ENCODE peak calls at places on chromosome 19, in six cellular contexts. One of them, this sample, is unnamed.

GRCh38 chr19:12789098-12789903 is 2.0 kb upstream of the JUNB start:
- DNase-seq in psoas muscle: no peak
- DNase-seq in left lung: no peak
- DNase-seq in breast epithelium: no peak
- DNase-seq in glutamatergic neuron: peak; percentile 18
- DNase-seq in tibial nerve: no peak
- DNase-seq in this sample: no peak

GRCh38 chr19:9140159-9140874 is at the start of gene ZNF317:
- DNase-seq in left lung: peak; percentile 94
- DNase-seq in tibial nerve: peak; percentile 89
- DNase-seq in breast epithelium: peak; percentile 87
- DNase-seq in glutamatergic neuron: peak; percentile 90
- DNase-seq in psoas muscle: peak; percentile 95
- DNase-seq in this sample: peak; percentile 95

GRCh38 chr19:892243-892996 is 567 bp downstream of the MED16 start:
- DNase-seq in psoas muscle: no peak
- DNase-seq in breast epithelium: no peak
- DNase-seq in glutamatergic neuron: peak; percentile 55
- DNase-seq in left lung: no peak
- DNase-seq in tibial nerve: no peak
- DNase-seq in this sample: no peak

GRCh38 chr19:17468302-17469091 is 1.8 kb upstream of the SLC27A1 start:
- DNase-seq in tibial nerve: peak; percentile 53
- DNase-seq in breast epithelium: peak; percentile 74
- DNase-seq in glutamatergic neuron: no peak
- DNase-seq in psoas muscle: peak; percentile 89
- DNase-seq in left lung: peak; percentile 77
- DNase-seq in this sample: no peak

GRCh38 chr19:611506-611869 is 21.8 kb downstream of the HCN2 start:
- DNase-seq in breast epithelium: no peak
- DNase-seq in glutamatergic neuron: no peak
- DNase-seq in tibial nerve: no peak
- DNase-seq in psoas muscle: no peak
- DNase-seq in left lung: no peak
- DNase-seq in this sample: no peak

GRCh38 chr19:56148096-56148495 is 7.0 kb downstream of the ZNF444 start:
- DNase-seq in breast epithelium: no peak
- DNase-seq in tibial nerve: no peak
- DNase-seq in glutamatergic neuron: no peak
- DNase-seq in left lung: no peak
- DNase-seq in psoas muscle: no peak
- DNase-seq in this sample: no peak

GRCh38 chr19:39046037-39046821 is 13.9 kb upstream of the FBXO27 start:
- DNase-seq in glutamatergic neuron: no peak
- DNase-seq in psoas muscle: no peak
- DNase-seq in tibial nerve: no peak
- DNase-seq in breast epithelium: no peak
- DNase-seq in left lung: no peak
- DNase-seq in this sample: no peak

GRCh38 chr19:7242601-7243258 is 51.5 kb downstream of the INSR start:
- DNase-seq in left lung: no peak
- DNase-seq in psoas muscle: no peak
- DNase-seq in tibial nerve: no peak
- DNase-seq in breast epithelium: no peak
- DNase-seq in glutamatergic neuron: no peak
- DNase-seq in this sample: no peak

GRCh38 chr19:12828494-12828893 is 5.9 kb downstream of the RTBDN start:
- DNase-seq in tibial nerve: no peak
- DNase-seq in psoas muscle: no peak
- DNase-seq in glutamatergic neuron: peak; percentile 73
- DNase-seq in breast epithelium: no peak
- DNase-seq in left lung: no peak
- DNase-seq in this sample: no peak

GRCh38 chr19:53057904-53058579 is 13.5 kb downstream of the ERVV-2 start:
- DNase-seq in tibial nerve: no peak
- DNase-seq in glutamatergic neuron: peak; percentile 50
- DNase-seq in left lung: no peak
- DNase-seq in breast epithelium: no peak
- DNase-seq in psoas muscle: no peak
- DNase-seq in this sample: no peak

GRCh38 chr19:44745386-44745831 is 3.1 kb upstream of the BCL3 start:
- DNase-seq in left lung: peak; percentile 82
- DNase-seq in glutamatergic neuron: no peak
- DNase-seq in tibial nerve: peak; percentile 55
- DNase-seq in breast epithelium: peak; percentile 66
- DNase-seq in psoas muscle: peak; percentile 85
- DNase-seq in this sample: no peak

GRCh38 chr19:40241809-40242384 is 15.4 kb upstream of the CCNP start:
- DNase-seq in tibial nerve: peak; percentile 38
- DNase-seq in psoas muscle: peak; percentile 74
- DNase-seq in breast epithelium: no peak
- DNase-seq in glutamatergic neuron: no peak
- DNase-seq in left lung: no peak
- DNase-seq in this sample: no peak

GRCh38 chr19:56837892-56838679 is 2.4 kb downstream of the PEG3 start:
- DNase-seq in tibial nerve: peak; percentile 37
- DNase-seq in psoas muscle: peak; percentile 78
- DNase-seq in left lung: peak; percentile 75
- DNase-seq in glutamatergic neuron: peak; percentile 81
- DNase-seq in breast epithelium: peak; percentile 66
- DNase-seq in this sample: no peak

GRCh38 chr19:3852614-3853254 is 16.1 kb downstream of the ZFR2 start:
- DNase-seq in glutamatergic neuron: no peak
- DNase-seq in breast epithelium: no peak
- DNase-seq in left lung: no peak
- DNase-seq in tibial nerve: no peak
- DNase-seq in psoas muscle: no peak
- DNase-seq in this sample: no peak

GRCh38 chr19:39320948-39321831 is 527 bp upstream of the LRFN1 start:
- DNase-seq in psoas muscle: no peak
- DNase-seq in breast epithelium: no peak
- DNase-seq in glutamatergic neuron: no peak
- DNase-seq in left lung: no peak
- DNase-seq in tibial nerve: no peak
- DNase-seq in this sample: no peak

GRCh38 chr19:31962565-31962996 is 382.8 kb upstream of the ZNF507 start:
- DNase-seq in glutamatergic neuron: no peak
- DNase-seq in breast epithelium: no peak
- DNase-seq in tibial nerve: no peak
- DNase-seq in psoas muscle: no peak
- DNase-seq in left lung: no peak
- DNase-seq in this sample: no peak

GRCh38 chr19:39327990-39328705 is 7.5 kb upstream of the LRFN1 start:
- DNase-seq in left lung: peak; percentile 78
- DNase-seq in breast epithelium: peak; percentile 90
- DNase-seq in glutamatergic neuron: peak; percentile 96
- DNase-seq in tibial nerve: peak; percentile 83
- DNase-seq in psoas muscle: peak; percentile 89
- DNase-seq in this sample: no peak

GRCh38 chr19:4174895-4175668 is 7.3 kb downstream of the SIRT6 start:
- DNase-seq in glutamatergic neuron: no peak
- DNase-seq in left lung: no peak
- DNase-seq in psoas muscle: no peak
- DNase-seq in breast epithelium: no peak
- DNase-seq in tibial nerve: no peak
- DNase-seq in this sample: no peak

GRCh38 chr19:50362656-50363424 is 2.6 kb downstream of the NAPSA start:
- DNase-seq in left lung: no peak
- DNase-seq in glutamatergic neuron: no peak
- DNase-seq in breast epithelium: no peak
- DNase-seq in tibial nerve: no peak
- DNase-seq in psoas muscle: no peak
- DNase-seq in this sample: peak; percentile 14

GRCh38 chr19:472005-472858 is 11.4 kb upstream of the SHC2 start:
- DNase-seq in tibial nerve: no peak
- DNase-seq in left lung: no peak
- DNase-seq in psoas muscle: no peak
- DNase-seq in breast epithelium: no peak
- DNase-seq in glutamatergic neuron: no peak
- DNase-seq in this sample: no peak

GRCh38 chr19:6076675-6077463 is 33.4 kb downstream of the RFX2 start:
- DNase-seq in psoas muscle: no peak
- DNase-seq in left lung: no peak
- DNase-seq in breast epithelium: no peak
- DNase-seq in tibial nerve: no peak
- DNase-seq in glutamatergic neuron: no peak
- DNase-seq in this sample: peak; percentile 32

GRCh38 chr19:6685962-6686627 is 16.1 kb upstream of the TNFSF14 start:
- DNase-seq in breast epithelium: no peak
- DNase-seq in left lung: no peak
- DNase-seq in psoas muscle: no peak
- DNase-seq in tibial nerve: no peak
- DNase-seq in glutamatergic neuron: no peak
- DNase-seq in this sample: peak; percentile 41

GRCh38 chr19:397941-398706 is 10.8 kb downstream of the C2CD4C start:
- DNase-seq in glutamatergic neuron: no peak
- DNase-seq in left lung: peak; percentile 20
- DNase-seq in psoas muscle: no peak
- DNase-seq in tibial nerve: no peak
- DNase-seq in breast epithelium: no peak
- DNase-seq in this sample: peak; percentile 60

GRCh38 chr19:49983645-49984229 is 22.8 kb upstream of the SIGLEC11 start:
- DNase-seq in tibial nerve: peak; percentile 52
- DNase-seq in psoas muscle: peak; percentile 75
- DNase-seq in glutamatergic neuron: peak; percentile 67
- DNase-seq in left lung: peak; percentile 54
- DNase-seq in breast epithelium: no peak
- DNase-seq in this sample: no peak

GRCh38 chr19:31329819-31330218 is 19.4 kb downstream of the TSHZ3 start:
- DNase-seq in tibial nerve: no peak
- DNase-seq in left lung: no peak
- DNase-seq in psoas muscle: no peak
- DNase-seq in breast epithelium: no peak
- DNase-seq in glutamatergic neuron: no peak
- DNase-seq in this sample: no peak

DNA sequence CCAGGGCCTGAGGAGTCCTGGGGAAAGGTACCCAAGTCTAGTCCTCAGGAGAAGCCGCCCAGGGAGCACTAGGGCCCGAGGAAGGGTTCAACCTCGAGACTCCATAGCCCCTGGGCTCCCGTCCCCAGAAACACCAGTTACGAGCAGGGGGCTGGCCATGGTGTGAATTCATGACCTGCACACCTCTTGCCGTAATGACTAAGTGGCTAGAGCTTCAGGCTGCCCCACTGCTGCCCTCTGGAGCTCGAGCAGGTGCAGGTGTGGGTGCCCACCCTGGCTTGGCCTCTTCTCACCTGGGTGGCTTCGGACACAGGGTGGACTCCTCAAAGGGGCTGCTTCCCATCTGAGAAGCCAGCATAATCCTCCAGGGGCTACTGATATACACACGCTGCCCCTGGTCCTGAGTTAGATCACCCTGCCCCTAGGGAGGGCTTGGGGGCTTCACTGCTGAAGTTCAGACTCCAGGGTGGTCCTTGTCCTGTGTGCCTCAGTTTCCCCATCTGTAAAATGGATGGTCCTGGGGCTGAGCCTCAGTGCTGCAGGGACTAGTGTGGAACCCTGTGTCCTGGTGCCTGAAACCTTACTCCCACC is 13.6 kb downstream of the SPC24 start:
- DNase-seq in left lung: peak; percentile 46
- DNase-seq in breast epithelium: no peak
- DNase-seq in psoas muscle: no peak
- DNase-seq in tibial nerve: no peak
- DNase-seq in glutamatergic neuron: no peak
- DNase-seq in this sample: no peak
- TF ChIP-seq CTCF in left lung: no peak
- TF ChIP-seq CTCF in breast epithelium: no peak
- TF ChIP-seq CTCF in psoas muscle: no peak
- TF ChIP-seq CTCF in tibial nerve: no peak
- TF ChIP-seq CTCF in glutamatergic neuron: no peak
- TF ChIP-seq CTCF in this sample: peak; percentile 39

GRCh38 chr19:33186431-33186830 is 7.7 kb upstream of the LRP3 start:
- DNase-seq in glutamatergic neuron: no peak
- DNase-seq in tibial nerve: no peak
- DNase-seq in breast epithelium: no peak
- DNase-seq in left lung: no peak
- DNase-seq in psoas muscle: peak; percentile 14
- DNase-seq in this sample: peak; percentile 18
- TF ChIP-seq CTCF in glutamatergic neuron: no peak
- TF ChIP-seq CTCF in tibial nerve: no peak
- TF ChIP-seq CTCF in breast epithelium: no peak
- TF ChIP-seq CTCF in left lung: no peak
- TF ChIP-seq CTCF in psoas muscle: no peak
- TF ChIP-seq CTCF in this sample: no peak

DNA sequence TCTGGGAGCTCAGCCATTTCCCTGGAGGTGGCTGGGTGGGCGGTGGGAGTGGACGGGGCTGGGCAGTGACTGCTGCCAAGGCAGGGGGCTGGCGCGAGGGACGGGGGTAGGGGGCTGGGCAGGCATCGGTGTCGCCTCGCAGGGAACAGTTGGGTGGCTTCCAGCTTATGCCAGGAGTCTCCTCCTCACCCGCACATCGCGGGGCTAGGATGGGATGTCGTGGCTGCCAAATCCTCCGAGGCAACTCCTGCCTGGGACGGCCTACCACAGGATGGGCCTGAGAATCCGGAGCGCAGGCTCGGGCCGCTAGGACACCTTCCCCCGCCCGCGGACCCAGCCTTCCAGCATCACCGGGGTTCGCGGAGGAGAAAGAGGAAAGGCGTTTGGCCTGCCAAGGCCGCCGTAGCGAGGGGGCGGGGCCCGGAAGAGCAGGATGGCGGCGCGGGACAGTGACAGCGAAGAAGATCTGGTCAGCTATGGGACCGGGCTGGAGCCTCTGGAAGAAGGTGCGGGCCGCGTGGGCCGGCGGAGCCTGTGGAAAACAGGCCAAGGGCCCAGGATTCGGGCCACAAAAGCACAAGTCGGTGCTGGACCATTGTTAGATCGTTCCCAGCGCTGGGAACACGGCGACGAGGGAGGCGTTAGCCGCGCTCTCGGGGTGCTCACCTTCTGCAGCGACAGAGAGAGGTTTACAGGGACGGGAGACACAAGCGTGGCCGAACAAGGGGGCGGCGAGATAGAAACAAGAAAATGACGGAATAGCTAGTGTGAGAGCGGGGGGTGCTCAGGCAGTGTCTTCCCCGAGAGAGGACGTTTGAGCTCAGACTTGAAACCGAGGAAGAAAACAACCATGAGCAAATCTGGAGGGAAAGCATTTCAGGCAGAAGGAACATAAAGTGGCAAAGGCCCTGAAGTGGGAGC is at the start of gene GPATCH1:
- DNase-seq in breast epithelium: peak; percentile 85
- DNase-seq in psoas muscle: peak; percentile 92
- DNase-seq in left lung: peak; percentile 89
- DNase-seq in tibial nerve: peak; percentile 77
- DNase-seq in glutamatergic neuron: peak; percentile 95
- DNase-seq in this sample: peak; percentile 97
- TF ChIP-seq CTCF in breast epithelium: no peak
- TF ChIP-seq CTCF in psoas muscle: no peak
- TF ChIP-seq CTCF in left lung: no peak
- TF ChIP-seq CTCF in tibial nerve: no peak
- TF ChIP-seq CTCF in glutamatergic neuron: no peak
- TF ChIP-seq CTCF in this sample: no peak

DNA sequence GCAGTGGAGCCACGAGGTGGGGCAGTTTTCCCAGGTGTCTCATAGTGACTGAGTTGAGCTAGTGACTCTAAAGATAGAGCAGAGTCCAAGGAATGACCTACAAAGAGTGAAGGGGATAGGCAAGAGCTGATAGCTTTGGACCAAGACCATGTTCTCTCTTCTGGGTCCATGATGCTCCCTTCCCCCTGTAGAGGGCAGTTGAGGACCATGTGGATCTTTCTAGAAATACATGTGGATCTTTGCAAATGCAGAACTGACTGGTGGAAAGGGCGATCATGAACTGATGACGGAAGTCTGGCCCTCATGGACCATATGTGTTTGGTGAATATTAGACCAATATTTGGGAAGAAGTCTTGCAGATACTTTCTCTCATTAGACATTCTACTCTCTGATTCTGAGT is 6.9 kb downstream of the PSG1 start:
- DNase-seq in tibial nerve: no peak
- DNase-seq in glutamatergic neuron: no peak
- DNase-seq in breast epithelium: no peak
- DNase-seq in left lung: no peak
- DNase-seq in psoas muscle: no peak
- DNase-seq in this sample: no peak
- TF ChIP-seq CTCF in tibial nerve: no peak
- TF ChIP-seq CTCF in glutamatergic neuron: no peak
- TF ChIP-seq CTCF in breast epithelium: no peak
- TF ChIP-seq CTCF in left lung: no peak
- TF ChIP-seq CTCF in psoas muscle: no peak
- TF ChIP-seq CTCF in this sample: no peak